ENCODE peak calls at places on chromosomes 2 and 18, in six cellular contexts. One of them, this sample, is unnamed.

GRCh38 chr18:79507076-79507545 is 111.4 kb downstream of the NFATC1 start:
- DNase-seq in RWPE1: no peak
- DNase-seq in progenitor cell of endocrine pancreas: no peak
- DNase-seq in endothelial cell: peak
- DNase-seq in HFFc6: no peak
- DNase-seq in astrocyte of the spinal cord: peak
- DNase-seq in this sample: peak

GRCh38 chr2:170822292-170822884 is 5.7 kb downstream of the GAD1 start:
- DNase-seq in RWPE1: no peak
- DNase-seq in progenitor cell of endocrine pancreas: no peak
- DNase-seq in endothelial cell: peak
- DNase-seq in astrocyte of the spinal cord: no peak
- DNase-seq in HFFc6: no peak
- DNase-seq in this sample: no peak

GRCh38 chr2:200258881-200259576 is 47.5 kb upstream of the SPATS2L start:
- DNase-seq in RWPE1: no peak
- DNase-seq in astrocyte of the spinal cord: no peak
- DNase-seq in progenitor cell of endocrine pancreas: no peak
- DNase-seq in HFFc6: no peak
- DNase-seq in endothelial cell: no peak
- DNase-seq in this sample: no peak

GRCh38 chr2:22487541-22487940 is 897.4 kb upstream of the KLHL29 start:
- DNase-seq in RWPE1: no peak
- DNase-seq in endothelial cell: no peak
- DNase-seq in HFFc6: no peak
- DNase-seq in astrocyte of the spinal cord: no peak
- DNase-seq in progenitor cell of endocrine pancreas: no peak
- DNase-seq in this sample: no peak

GRCh38 chr2:236236559-236237450 is 27.4 kb downstream of the ASB18 start:
- DNase-seq in endothelial cell: no peak
- DNase-seq in astrocyte of the spinal cord: no peak
- DNase-seq in progenitor cell of endocrine pancreas: no peak
- DNase-seq in HFFc6: no peak
- DNase-seq in RWPE1: no peak
- DNase-seq in this sample: no peak

GRCh38 chr2:152335016-152335850 is at the start of gene FMNL2:
- DNase-seq in HFFc6: peak
- DNase-seq in progenitor cell of endocrine pancreas: peak
- DNase-seq in endothelial cell: peak
- DNase-seq in RWPE1: peak
- DNase-seq in astrocyte of the spinal cord: peak
- DNase-seq in this sample: peak

GRCh38 chr2:138058427-138058826 is 94.2 kb downstream of the HNMT start:
- DNase-seq in progenitor cell of endocrine pancreas: no peak
- DNase-seq in endothelial cell: no peak
- DNase-seq in astrocyte of the spinal cord: no peak
- DNase-seq in RWPE1: no peak
- DNase-seq in HFFc6: no peak
- DNase-seq in this sample: no peak

GRCh38 chr2:196338440-196338839 is 167.1 kb upstream of the STK17B start:
- DNase-seq in progenitor cell of endocrine pancreas: no peak
- DNase-seq in HFFc6: no peak
- DNase-seq in endothelial cell: no peak
- DNase-seq in RWPE1: no peak
- DNase-seq in astrocyte of the spinal cord: no peak
- DNase-seq in this sample: no peak

GRCh38 chr2:121076501-121076820 is 208.5 kb downstream of the TFCP2L1 start:
- DNase-seq in HFFc6: no peak
- DNase-seq in astrocyte of the spinal cord: no peak
- DNase-seq in progenitor cell of endocrine pancreas: no peak
- DNase-seq in RWPE1: no peak
- DNase-seq in endothelial cell: no peak
- DNase-seq in this sample: no peak

GRCh38 chr2:145729993-145730770 is 1210.3 kb upstream of the ZEB2 start:
- DNase-seq in HFFc6: no peak
- DNase-seq in astrocyte of the spinal cord: no peak
- DNase-seq in endothelial cell: no peak
- DNase-seq in RWPE1: no peak
- DNase-seq in progenitor cell of endocrine pancreas: no peak
- DNase-seq in this sample: no peak

GRCh38 chr2:25482341-25482740 is 140.6 kb upstream of the DNMT3A start:
- DNase-seq in endothelial cell: no peak
- DNase-seq in astrocyte of the spinal cord: no peak
- DNase-seq in RWPE1: no peak
- DNase-seq in progenitor cell of endocrine pancreas: no peak
- DNase-seq in HFFc6: no peak
- DNase-seq in this sample: no peak

GRCh38 chr18:56327171-56327885 is 311.1 kb downstream of the TXNL1 start:
- DNase-seq in astrocyte of the spinal cord: no peak
- DNase-seq in progenitor cell of endocrine pancreas: no peak
- DNase-seq in endothelial cell: no peak
- DNase-seq in HFFc6: peak
- DNase-seq in RWPE1: no peak
- DNase-seq in this sample: no peak

GRCh38 chr2:96631804-96632435 is 6.2 kb downstream of the KANSL3 start:
- DNase-seq in progenitor cell of endocrine pancreas: no peak
- DNase-seq in endothelial cell: no peak
- DNase-seq in astrocyte of the spinal cord: peak
- DNase-seq in HFFc6: peak
- DNase-seq in RWPE1: no peak
- DNase-seq in this sample: no peak

GRCh38 chr18:45688834-45689233 is 35.1 kb upstream of the SLC14A1 start:
- DNase-seq in HFFc6: no peak
- DNase-seq in progenitor cell of endocrine pancreas: no peak
- DNase-seq in endothelial cell: no peak
- DNase-seq in astrocyte of the spinal cord: no peak
- DNase-seq in RWPE1: no peak
- DNase-seq in this sample: no peak

GRCh38 chr18:77366725-77367641 is 117.3 kb downstream of the GALR1 start:
- DNase-seq in endothelial cell: no peak
- DNase-seq in HFFc6: no peak
- DNase-seq in astrocyte of the spinal cord: peak
- DNase-seq in progenitor cell of endocrine pancreas: peak
- DNase-seq in RWPE1: peak
- DNase-seq in this sample: no peak

GRCh38 chr18:6661692-6662415 is 67.7 kb upstream of the ARHGAP28 start:
- DNase-seq in endothelial cell: no peak
- DNase-seq in HFFc6: no peak
- DNase-seq in progenitor cell of endocrine pancreas: no peak
- DNase-seq in RWPE1: no peak
- DNase-seq in astrocyte of the spinal cord: no peak
- DNase-seq in this sample: no peak

GRCh38 chr2:159617651-159618050 is 1.3 kb upstream of the BAZ2B start:
- DNase-seq in HFFc6: no peak
- DNase-seq in endothelial cell: no peak
- DNase-seq in astrocyte of the spinal cord: peak
- DNase-seq in progenitor cell of endocrine pancreas: no peak
- DNase-seq in RWPE1: no peak
- DNase-seq in this sample: no peak

GRCh38 chr2:240793313-240794177 is 26.5 kb downstream of the KIF1A start:
- DNase-seq in HFFc6: no peak
- DNase-seq in astrocyte of the spinal cord: no peak
- DNase-seq in endothelial cell: no peak
- DNase-seq in progenitor cell of endocrine pancreas: no peak
- DNase-seq in RWPE1: no peak
- DNase-seq in this sample: peak

GRCh38 chr2:201996006-201996405 is 37.6 kb upstream of the FZD7 start:
- DNase-seq in HFFc6: no peak
- DNase-seq in endothelial cell: no peak
- DNase-seq in progenitor cell of endocrine pancreas: peak
- DNase-seq in RWPE1: peak
- DNase-seq in astrocyte of the spinal cord: no peak
- DNase-seq in this sample: no peak

GRCh38 chr2:226190479-226191252 is 609.0 kb downstream of the IRS1 start:
- DNase-seq in RWPE1: no peak
- DNase-seq in HFFc6: no peak
- DNase-seq in astrocyte of the spinal cord: peak
- DNase-seq in progenitor cell of endocrine pancreas: no peak
- DNase-seq in endothelial cell: no peak
- DNase-seq in this sample: no peak

GRCh38 chr2:60379216-60379615 is 174.2 kb downstream of the BCL11A start:
- DNase-seq in astrocyte of the spinal cord: no peak
- DNase-seq in endothelial cell: no peak
- DNase-seq in RWPE1: no peak
- DNase-seq in progenitor cell of endocrine pancreas: no peak
- DNase-seq in HFFc6: no peak
- DNase-seq in this sample: no peak

GRCh38 chr2:149464396-149464795 is 123.2 kb downstream of the MMADHC start:
- DNase-seq in HFFc6: no peak
- DNase-seq in endothelial cell: no peak
- DNase-seq in astrocyte of the spinal cord: no peak
- DNase-seq in RWPE1: no peak
- DNase-seq in progenitor cell of endocrine pancreas: no peak
- DNase-seq in this sample: no peak

GRCh38 chr18:58148954-58149471 is 105.0 kb downstream of the NEDD4L start:
- DNase-seq in endothelial cell: no peak
- DNase-seq in astrocyte of the spinal cord: no peak
- DNase-seq in HFFc6: no peak
- DNase-seq in progenitor cell of endocrine pancreas: no peak
- DNase-seq in RWPE1: no peak
- DNase-seq in this sample: no peak

GRCh38 chr2:70988151-70988550 is 6.5 kb downstream of the TEX261 start:
- DNase-seq in progenitor cell of endocrine pancreas: no peak
- DNase-seq in astrocyte of the spinal cord: no peak
- DNase-seq in HFFc6: no peak
- DNase-seq in RWPE1: no peak
- DNase-seq in endothelial cell: no peak
- DNase-seq in this sample: no peak

GRCh38 chr2:219676586-219676985 is 49.2 kb downstream of the SLC4A3 start:
- DNase-seq in RWPE1: no peak
- DNase-seq in HFFc6: no peak
- DNase-seq in endothelial cell: no peak
- DNase-seq in astrocyte of the spinal cord: no peak
- DNase-seq in progenitor cell of endocrine pancreas: no peak
- DNase-seq in this sample: no peak

GRCh38 chr18:67219821-67220220 is 296.7 kb downstream of the DSEL start:
- DNase-seq in progenitor cell of endocrine pancreas: no peak
- DNase-seq in astrocyte of the spinal cord: no peak
- DNase-seq in endothelial cell: no peak
- DNase-seq in RWPE1: no peak
- DNase-seq in HFFc6: no peak
- DNase-seq in this sample: no peak

GRCh38 chr2:43171789-43172188 is 54.6 kb downstream of the ZFP36L2 start:
- DNase-seq in endothelial cell: no peak
- DNase-seq in astrocyte of the spinal cord: peak
- DNase-seq in HFFc6: peak
- DNase-seq in progenitor cell of endocrine pancreas: no peak
- DNase-seq in RWPE1: no peak
- DNase-seq in this sample: peak

DNA sequence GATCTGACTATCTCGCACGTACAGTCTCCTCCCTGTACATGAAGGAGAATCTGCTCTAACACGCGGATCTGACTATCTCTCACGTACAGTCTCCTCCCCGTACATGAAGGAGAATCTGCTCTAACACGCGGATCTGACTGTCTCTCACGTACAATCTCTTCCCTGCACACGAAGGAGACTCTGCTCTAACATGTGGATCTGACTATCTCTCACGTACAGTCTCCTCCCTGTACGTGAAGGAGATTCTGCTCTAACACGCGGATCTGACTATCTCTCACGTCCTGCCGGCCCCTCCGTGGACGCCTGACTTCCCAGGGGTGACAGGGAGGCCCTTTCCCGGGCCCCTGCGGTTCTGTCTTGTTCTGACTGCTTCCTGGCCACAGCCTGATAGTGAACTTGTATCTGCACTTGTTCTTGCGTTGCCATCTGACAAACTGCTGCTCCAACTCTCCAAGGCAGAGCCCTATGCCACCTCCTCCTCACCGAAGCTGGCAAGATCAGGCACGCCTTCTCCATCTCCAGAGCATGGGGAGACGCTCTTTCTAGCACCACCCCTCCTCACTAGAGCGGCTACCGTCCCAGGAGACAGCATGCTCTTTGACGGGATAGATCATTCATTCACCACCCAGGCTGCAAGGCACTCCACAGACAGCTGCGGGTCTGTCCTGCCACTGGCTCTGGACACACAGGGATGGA is 238.6 kb downstream of the TWIST2 start:
- DNase-seq in HFFc6: no peak
- DNase-seq in astrocyte of the spinal cord: no peak
- DNase-seq in progenitor cell of endocrine pancreas: no peak
- DNase-seq in RWPE1: no peak
- DNase-seq in endothelial cell: no peak
- DNase-seq in this sample: no peak
- TF ChIP-seq CTCF in HFFc6: no peak
- TF ChIP-seq CTCF in astrocyte of the spinal cord: no peak
- TF ChIP-seq CTCF in progenitor cell of endocrine pancreas: no peak
- TF ChIP-seq CTCF in RWPE1: no peak
- TF ChIP-seq CTCF in endothelial cell: no peak
- TF ChIP-seq CTCF in this sample: no peak

DNA sequence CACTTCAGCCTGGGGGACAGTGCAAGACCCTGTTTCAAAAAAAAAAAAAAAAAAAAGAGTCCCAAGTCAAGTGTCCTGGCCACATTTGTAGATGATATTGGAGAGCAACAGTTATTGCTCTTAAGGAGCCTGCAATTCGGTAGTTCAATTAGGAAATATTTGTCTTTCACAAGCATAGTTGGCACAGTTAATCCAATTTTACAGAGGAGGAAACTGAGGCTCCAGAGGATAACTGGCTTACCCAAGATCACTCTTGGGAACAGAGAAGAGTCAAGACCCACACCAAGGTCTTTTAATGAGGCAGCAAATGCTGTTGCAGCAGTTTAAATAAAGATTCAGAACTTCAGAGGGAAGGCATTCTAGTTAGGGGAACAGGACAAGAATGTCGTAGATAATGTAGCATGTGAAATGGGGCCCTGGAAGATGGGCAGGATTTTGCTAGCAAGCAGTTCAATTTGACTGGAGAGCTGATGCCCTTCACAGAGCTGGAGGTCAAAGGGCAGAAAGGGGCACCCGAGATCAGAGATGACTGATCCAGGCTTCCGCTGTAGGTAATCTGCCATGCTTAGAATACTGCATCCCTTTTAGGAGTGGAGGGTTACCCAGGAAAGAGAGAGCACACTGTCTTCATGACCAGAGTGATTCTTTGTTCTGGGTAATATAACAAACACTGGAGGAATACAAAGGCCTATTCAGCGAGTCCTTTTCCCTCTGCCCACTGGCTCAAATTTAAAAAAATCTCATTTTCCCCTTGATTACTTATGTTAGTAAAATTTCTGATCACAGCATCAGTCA is 3.0 kb downstream of the NPC1 start:
- DNase-seq in RWPE1: no peak
- DNase-seq in HFFc6: no peak
- DNase-seq in astrocyte of the spinal cord: no peak
- DNase-seq in endothelial cell: no peak
- DNase-seq in progenitor cell of endocrine pancreas: no peak
- DNase-seq in this sample: no peak
- TF ChIP-seq CTCF in RWPE1: no peak
- TF ChIP-seq CTCF in HFFc6: no peak
- TF ChIP-seq CTCF in astrocyte of the spinal cord: no peak
- TF ChIP-seq CTCF in endothelial cell: no peak
- TF ChIP-seq CTCF in progenitor cell of endocrine pancreas: no peak
- TF ChIP-seq CTCF in this sample: no peak

GRCh38 chr2:15569658-15570615 is 8.8 kb upstream of the NBAS start:
- DNase-seq in HFFc6: no peak
- DNase-seq in RWPE1: no peak
- DNase-seq in astrocyte of the spinal cord: no peak
- DNase-seq in progenitor cell of endocrine pancreas: no peak
- DNase-seq in endothelial cell: no peak
- DNase-seq in this sample: no peak
- TF ChIP-seq CTCF in HFFc6: no peak
- TF ChIP-seq CTCF in RWPE1: no peak
- TF ChIP-seq CTCF in astrocyte of the spinal cord: no peak
- TF ChIP-seq CTCF in progenitor cell of endocrine pancreas: no peak
- TF ChIP-seq CTCF in endothelial cell: no peak
- TF ChIP-seq CTCF in this sample: no peak

GRCh38 chr2:107078584-107078983 is 192.6 kb upstream of the ST6GAL2 start:
- DNase-seq in endothelial cell: no peak
- DNase-seq in progenitor cell of endocrine pancreas: no peak
- DNase-seq in HFFc6: no peak
- DNase-seq in RWPE1: no peak
- DNase-seq in astrocyte of the spinal cord: no peak
- DNase-seq in this sample: no peak
- TF ChIP-seq CTCF in endothelial cell: no peak
- TF ChIP-seq CTCF in progenitor cell of endocrine pancreas: no peak
- TF ChIP-seq CTCF in HFFc6: no peak
- TF ChIP-seq CTCF in RWPE1: no peak
- TF ChIP-seq CTCF in astrocyte of the spinal cord: no peak
- TF ChIP-seq CTCF in this sample: no peak